ENCODE peak calls at places on chromosomes 12 and 14, in four cellular contexts. One of them, this sample, is unnamed.

GRCh38 chr12:15650399-15651128 is 138.6 kb downstream of the EPS8 start:
- DNase-seq in mammary epithelial cell: no peak
- DNase-seq in ACHN: no peak
- DNase-seq in fibroblast of lung: no peak
- DNase-seq in this sample: no peak

GRCh38 chr14:23175823-23176222 is 7.6 kb downstream of the SLC7A8 start:
- DNase-seq in fibroblast of lung: no peak
- DNase-seq in ACHN: no peak
- DNase-seq in mammary epithelial cell: peak; percentile 58
- DNase-seq in this sample: no peak

GRCh38 chr12:29782821-29783772 is 645 bp downstream of the TMTC1 start:
- DNase-seq in mammary epithelial cell: peak; percentile 53
- DNase-seq in fibroblast of lung: peak; percentile 49
- DNase-seq in ACHN: no peak
- DNase-seq in this sample: peak; percentile 61

GRCh38 chr14:53152627-53152908 is 555 bp downstream of the DDHD1 start:
- DNase-seq in mammary epithelial cell: peak; percentile 55
- DNase-seq in ACHN: no peak
- DNase-seq in fibroblast of lung: no peak
- DNase-seq in this sample: peak; percentile 2

GRCh38 chr14:69693823-69694729 is 72.9 kb upstream of the SRSF5 start:
- DNase-seq in ACHN: no peak
- DNase-seq in mammary epithelial cell: peak; percentile 80
- DNase-seq in fibroblast of lung: no peak
- DNase-seq in this sample: no peak

GRCh38 chr12:131162113-131162512 is 208.4 kb downstream of the ADGRD1 start:
- DNase-seq in mammary epithelial cell: no peak
- DNase-seq in fibroblast of lung: no peak
- DNase-seq in ACHN: no peak
- DNase-seq in this sample: no peak

GRCh38 chr14:25909361-25909760 is 688.5 kb downstream of the NOVA1 start:
- DNase-seq in fibroblast of lung: no peak
- DNase-seq in mammary epithelial cell: no peak
- DNase-seq in ACHN: no peak
- DNase-seq in this sample: no peak

GRCh38 chr12:65597527-65597926 is 226.8 kb upstream of the HMGA2 start:
- DNase-seq in fibroblast of lung: peak; percentile 52
- DNase-seq in ACHN: no peak
- DNase-seq in mammary epithelial cell: peak; percentile 18
- DNase-seq in this sample: no peak

GRCh38 chr14:64762044-64763034 is 58.1 kb downstream of the PLEKHG3 start:
- DNase-seq in mammary epithelial cell: peak; percentile 92
- DNase-seq in fibroblast of lung: peak; percentile 93
- DNase-seq in ACHN: peak; percentile 31
- DNase-seq in this sample: no peak

GRCh38 chr12:124504273-124505000 is 63.0 kb downstream of the NCOR2 start:
- DNase-seq in mammary epithelial cell: no peak
- DNase-seq in ACHN: no peak
- DNase-seq in fibroblast of lung: no peak
- DNase-seq in this sample: no peak